ENCODE peak calls at places on chromosomes 4 and X, in four cellular contexts. H is IMR-90, Y is mesendoderm, V is H9. K is an unnamed sample.

GRCh38 chr4:81508786-81509574 is 37.3 kb upstream of the RASGEF1B start:
- DNase-seq in H (no peak), Y (no peak), V (no peak), K (no peak)

GRCh38 chrX:27354021-27354420 is 109.1 kb downstream of the PPP4R3C start:
- DNase-seq in H (no peak), Y (no peak), V (no peak), K (no peak)

GRCh38 chrX:44071847-44072545 is 98.8 kb upstream of the NDP start:
- DNase-seq in H (peak; percentile 55), Y (no peak), V (no peak), K (no peak)

GRCh38 chr4:79466621-79467020 is 58.6 kb upstream of the GK2 start:
- DNase-seq in H (no peak), Y (no peak), V (no peak), K (no peak)

GRCh38 chr4:105122334-105122733 is 24.3 kb upstream of the TET2 start:
- DNase-seq in H (no peak), Y (peak; percentile 96), V (peak; percentile 66), K (no peak)

GRCh38 chr4:30716671-30717207 is 3.4 kb upstream of the PCDH7 start:
- DNase-seq in H (no peak), Y (peak; percentile 98), V (no peak), K (no peak)

GRCh38 chr4:54368861-54369260 is 139.8 kb downstream of the PDGFRA start:
- DNase-seq in H (peak; percentile 60), Y (no peak), V (no peak), K (no peak)

GRCh38 chrX:154329284-154329683 is 33.7 kb downstream of the TKTL1 start:
- DNase-seq in H (no peak), Y (no peak), V (no peak), K (no peak)

GRCh38 chr4:102694791-102695190 is 66.0 kb downstream of the MANBA start:
- DNase-seq in H (peak; percentile 23), Y (no peak), V (no peak), K (no peak)

GRCh38 chr4:102469806-102470205 is 31.4 kb upstream of the NFKB1 start:
- DNase-seq in H (no peak), Y (no peak), V (no peak), K (no peak)

GRCh38 chr4:108359130-108359709 is 190.5 kb upstream of the LEF1 start:
- DNase-seq in H (no peak), Y (no peak), V (no peak), K (no peak)

GRCh38 chr4:175953960-175954521 is 111.6 kb upstream of the WDR17 start:
- DNase-seq in H (no peak), Y (peak; percentile 47), V (no peak), K (no peak)

GRCh38 chr4:185227131-185227551 is 17.7 kb downstream of the SNX25 start:
- DNase-seq in H (peak; percentile 13), Y (peak; percentile 49), V (no peak), K (no peak)

GRCh38 chrX:37314526-37314925 is 34.6 kb upstream of the PRRG1 start:
- DNase-seq in H (peak; percentile 64), Y (no peak), V (no peak), K (no peak)

GRCh38 chrX:95427389-95427788 is 1257.3 kb upstream of the DIAPH2 start:
- DNase-seq in H (no peak), Y (no peak), V (no peak), K (no peak)

GRCh38 chr4:146224331-146224966 is 10.1 kb downstream of the REELD1 start:
- DNase-seq in H (peak; percentile 26), Y (no peak), V (no peak), K (no peak)

GRCh38 chrX:33741807-33742206 is 390.3 kb downstream of the FAM47A start:
- DNase-seq in H (no peak), Y (peak; percentile 3), V (peak; percentile 74), K (peak; percentile 33)

GRCh38 chr4:146545102-146545501 is 23.4 kb upstream of the SLC10A7 start:
- DNase-seq in H (peak; percentile 29), Y (peak; percentile 62), V (peak; percentile 44), K (no peak)

GRCh38 chrX:154751121-154751668 is 318 bp upstream of the GAB3 start:
- DNase-seq in H (no peak), Y (no peak), V (no peak), K (no peak)

GRCh38 chrX:68681443-68681941 is 34.0 kb downstream of the STARD8 start:
- DNase-seq in H (peak; percentile 60), Y (no peak), V (no peak), K (no peak)

GRCh38 chr4:53456178-53456577 is 78.7 kb downstream of the FIP1L1 start:
- DNase-seq in H (no peak), Y (no peak), V (no peak), K (no peak)

GRCh38 chrX:109632906-109633504 is 8.0 kb upstream of the KCNE5 start:
- DNase-seq in H (peak; percentile 26), Y (peak; percentile 11), V (peak; percentile 33), K (no peak)

GRCh38 chr4:91826186-91826585 is 477.6 kb upstream of the GRID2 start:
- DNase-seq in H (no peak), Y (peak; percentile 60), V (no peak), K (no peak)

GRCh38 chrX:32804034-32804433 is 407.3 kb downstream of the DMD start:
- DNase-seq in H (no peak), Y (no peak), V (no peak), K (no peak)

GRCh38 chr4:105990933-105991332 is 95.7 kb downstream of the NPNT start:
- DNase-seq in H (peak; percentile 30), Y (no peak), V (no peak), K (no peak)

GRCh38 chr4:94428884-94429283 is 22.9 kb upstream of the PDLIM5 start:
- DNase-seq in H (no peak), Y (no peak), V (no peak), K (no peak)

GRCh38 chr4:121199742-121200561 is 35.8 kb upstream of the TNIP3 start:
- DNase-seq in H (no peak), Y (peak; percentile 23), V (no peak), K (no peak)

GRCh38 chr4:114396808-114397207 is 201.8 kb upstream of the UGT8 start:
- DNase-seq in H (no peak), Y (no peak), V (no peak), K (no peak)

GRCh38 chr4:6688879-6689505 is 4.7 kb upstream of the S100P start:
- DNase-seq in H (peak; percentile 94), Y (peak; percentile 98), V (peak; percentile 81), K (peak; percentile 55)

GRCh38 chrX:30373951-30374350 is 64.8 kb upstream of the NR0B1 start:
- DNase-seq in H (no peak), Y (no peak), V (no peak), K (no peak)

GRCh38 chr4:26069218-26069617 is 155.2 kb downstream of the SMIM20 start:
- DNase-seq in H (peak; percentile 47), Y (peak; percentile 81), V (peak; percentile 57), K (peak; percentile 52)

GRCh38 chr4:145279122-145279960 is 99.0 kb upstream of the OTUD4 start:
- DNase-seq in H (peak; percentile 81), Y (no peak), V (no peak), K (no peak)

GRCh38 chr4:56321246-56321645 is 66.0 kb downstream of the AASDH start:
- DNase-seq in H (peak; percentile 22), Y (no peak), V (no peak), K (no peak)

GRCh38 chr4:4418676-4419370 is 31.9 kb downstream of the NSG1 start:
- DNase-seq in H (no peak), Y (no peak), V (peak; percentile 19), K (no peak)

GRCh38 chrX:72430405-72430968 is 124.8 kb upstream of the CITED1 start:
- DNase-seq in H (no peak), Y (no peak), V (no peak), K (no peak)
- H3K56ac ChIP-seq in H (no peak overlapping the region), Y (no peak overlapping the region), V (no peak overlapping the region), K (no peak overlapping the region)

DNA sequence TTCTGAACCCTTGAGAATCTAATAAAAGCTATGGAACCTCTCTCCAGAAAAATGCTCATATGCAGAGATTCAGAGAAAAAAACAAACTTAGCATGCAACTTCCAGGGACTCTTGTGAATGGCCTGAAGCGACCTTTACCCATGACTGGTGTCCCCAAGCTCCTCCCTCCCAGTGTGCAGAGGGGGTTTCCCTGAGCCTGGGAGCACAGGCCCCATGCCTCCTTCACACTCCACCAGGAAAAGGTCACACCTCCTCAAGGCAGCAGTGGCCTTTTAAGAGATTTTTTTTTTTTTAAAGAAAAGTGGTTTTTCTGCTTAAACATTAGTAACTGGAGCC is 13.3 kb upstream of the UBA6 start:
- DNase-seq in H (no peak), Y (peak; percentile 55), V (no peak), K (no peak)
- H3K79me1 ChIP-seq in H (peaks cover 29% of the 10 kb centered on the region), Y (peaks cover 2% of the 10 kb centered on the region), V (no peaks in the 10 kb centered on the region), K (no peaks in the 10 kb centered on the region)

DNA sequence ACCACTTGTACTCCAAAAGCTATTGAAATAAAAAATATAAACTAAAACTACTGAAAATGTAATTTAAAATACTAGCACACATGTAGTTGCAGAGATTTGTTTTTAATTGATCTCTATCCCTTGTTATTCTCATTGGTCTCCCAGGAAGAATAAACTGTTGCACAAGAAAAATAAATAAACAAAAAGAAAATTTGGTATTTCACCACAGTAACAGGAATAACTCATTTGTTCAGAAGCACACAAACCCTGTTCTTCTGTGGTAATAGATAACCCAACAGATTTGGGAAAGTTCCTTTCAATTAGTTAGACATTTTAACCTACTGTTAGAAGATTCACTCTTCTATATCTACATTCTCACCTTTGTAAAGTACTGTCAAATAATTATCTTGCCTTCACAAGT is 70.9 kb upstream of the APOOL start:
- DNase-seq in H (no peak), Y (no peak), V (no peak), K (no peak)
- H3K56ac ChIP-seq in H (no peak overlapping the region), Y (no peak overlapping the region), V (no peak overlapping the region), K (no peak overlapping the region)

GRCh38 chr4:42265782-42266602 is 113.5 kb upstream of the BEND4 start:
- DNase-seq in H (no peak), Y (no peak), V (no peak), K (no peak)

GRCh38 chr4:42268824-42269223 is 116.4 kb upstream of the BEND4 start:
- DNase-seq in H (no peak), Y (no peak), V (no peak), K (no peak)

GRCh38 chr4:42271096-42271495 is 118.6 kb upstream of the BEND4 start:
- DNase-seq in H (no peak), Y (no peak), V (peak; percentile 53), K (no peak)

GRCh38 chr4:42262701-42263490 is 110.4 kb upstream of the BEND4 start:
- DNase-seq in H (no peak), Y (no peak), V (no peak), K (no peak)

DNA sequence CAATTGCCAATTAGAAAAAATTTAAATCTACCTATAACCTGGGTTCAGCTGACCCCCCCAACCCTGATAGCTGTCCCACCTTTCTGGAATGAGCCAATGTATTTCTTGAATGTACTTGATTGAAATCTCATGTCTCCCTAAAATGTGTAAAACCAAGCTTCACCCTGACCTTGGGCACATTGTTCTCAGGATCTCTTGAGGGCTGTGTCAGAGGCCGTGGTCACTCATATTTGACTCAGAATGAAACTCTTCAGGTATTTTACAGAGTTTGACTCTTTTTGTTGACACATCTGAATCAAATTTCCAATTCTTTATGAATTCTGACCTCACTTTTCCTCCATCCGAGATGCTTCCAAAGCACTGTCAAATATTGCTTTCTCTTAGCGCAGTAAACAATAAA is 115.3 kb upstream of the BEND4 start:
- DNase-seq in H (no peak), Y (no peak), V (no peak), K (no peak)
- H3K79me1 ChIP-seq in H (no peaks in the 10 kb centered on the region), Y (no peaks in the 10 kb centered on the region), V (no peaks in the 10 kb centered on the region), K (no peaks in the 10 kb centered on the region)

GRCh38 chr4:1577818-1578217 is 106.3 kb downstream of the FAM53A start:
- DNase-seq in H (no peak), Y (no peak), V (no peak), K (no peak)
- H3K56ac ChIP-seq in H (no peak overlapping the region), Y (no peak overlapping the region), V (no peak overlapping the region), K (no peak overlapping the region)

K was measured in H1.